ENCODE peak calls at places on chromosomes 7 and 10, in seven cellular contexts. O is nephron progenitor cell; A is activated CD8-positive, alpha-beta T cell treated with anti-CD3 and anti-CD28 coated beads for 36 hours; S is EL; L is SW480; C is AG04450; D is ELR. M is an unnamed sample.

GRCh38 chr10:16381083-16381482 is 55.7 kb upstream of the PTER start:
- DNase-seq in C (no peak), A (no peak), L (peak), S (no peak), O (no peak), D (peak), M (no peak)

GRCh38 chr7:28662236-28662635 is 249.9 kb downstream of the CREB5 start:
- DNase-seq in D (no peak), L (no peak), S (no peak), C (no peak), A (peak), O (no peak), M (no peak)

GRCh38 chr7:103702454-103702853 is 256.4 kb upstream of the SLC26A5 start:
- DNase-seq in S (no peak), O (no peak), L (no peak), D (peak), A (no peak), C (no peak), M (no peak)

GRCh38 chr7:139108256-139109187 is 998 bp downstream of the ZC3HAV1 start:
- DNase-seq in C (no peak), S (no peak), L (peak), D (peak), O (peak), A (peak), M (no peak)

GRCh38 chr10:118286051-118286838 is 55.9 kb downstream of the FAM204A start:
- DNase-seq in O (no peak), D (no peak), A (no peak), S (no peak), C (no peak), L (no peak), M (no peak)

GRCh38 chr7:86479144-86479543 is 164.6 kb upstream of the GRM3 start:
- DNase-seq in S (no peak), O (no peak), L (no peak), A (no peak), C (no peak), D (no peak), M (no peak)

GRCh38 chr7:144960763-144961162 is 124.9 kb upstream of the TPK1 start:
- DNase-seq in C (no peak), L (no peak), A (no peak), D (no peak), S (no peak), O (no peak), M (no peak)

GRCh38 chr10:103192451-103193106 is 493 bp downstream of the NT5C2 start:
- DNase-seq in S (peak), A (peak), C (peak), O (peak), D (peak), L (peak), M (no peak)

GRCh38 chr10:6493521-6494451 is 86.3 kb downstream of the PRKCQ start:
- DNase-seq in A (no peak), D (peak), O (no peak), L (no peak), S (peak), C (no peak), M (no peak)

GRCh38 chr7:156640949-156641485 is 443 bp downstream of the RNF32 start:
- DNase-seq in D (peak), C (no peak), L (peak), A (peak), S (peak), O (no peak), M (no peak)

GRCh38 chr10:5523796-5524574 is 776 bp upstream of the CALML3 start:
- DNase-seq in O (no peak), L (no peak), S (no peak), A (no peak), C (no peak), D (no peak), M (no peak)

GRCh38 chr10:7085147-7085912 is 325.5 kb downstream of the SFMBT2 start:
- DNase-seq in O (no peak), A (no peak), D (no peak), C (no peak), L (no peak), S (no peak), M (no peak)

GRCh38 chr10:17007381-17007780 is 122.2 kb downstream of the CUBN start:
- DNase-seq in D (no peak), C (no peak), A (no peak), O (no peak), S (no peak), L (no peak), M (no peak)

GRCh38 chr7:107856806-107857540 is 34.0 kb upstream of the DLD start:
- DNase-seq in D (no peak), L (peak), C (no peak), A (peak), O (no peak), S (no peak), M (no peak)

GRCh38 chr10:124735491-124736286 is 8.5 kb downstream of the FAM53B start:
- DNase-seq in D (no peak), S (no peak), A (no peak), O (no peak), C (no peak), L (no peak), M (no peak)

GRCh38 chr10:15744217-15744865 is 24.6 kb upstream of the ITGA8 start:
- DNase-seq in A (peak), C (no peak), S (peak), O (peak), L (peak), D (peak), M (no peak)

GRCh38 chr7:155590215-155591023 is 44.1 kb upstream of the CNPY1 start:
- DNase-seq in C (no peak), D (no peak), L (peak), O (no peak), A (peak), S (no peak), M (no peak)

M was measured in smooth muscle cell of the brain vasculature.